ENCODE peak calls at places on chromosome 4, in seven cellular contexts. Z is Calu3; A is adrenal gland; D is stimulated activated naive CD4-positive, alpha-beta T cell; F is BJ; P is stimulated activated CD4-positive, alpha-beta T cell treated with anti-CD3 and anti-CD28 coated beads, Interleukin-12 subunit alpha, Interleukin-12 subunit beta, amount 100 ng/mL, for 24 hours; L is astrocyte of the spinal cord. S is an unnamed sample.

GRCh38 chr4:146095091-146095690 is 80.3 kb upstream of the LSM6 start:
- DNase-seq in Z (peak), A (peak), D (no peak), F (no peak), P (peak), L (peak), S (no peak)

GRCh38 chr4:28256295-28256694 is 1395.7 kb downstream of the STIM2 start:
- DNase-seq in Z (no peak), A (no peak), D (no peak), F (no peak), P (no peak), L (no peak), S (no peak)

GRCh38 chr4:77500801-77501200 is 104.8 kb upstream of the CXCL13 start:
- DNase-seq in Z (no peak), A (no peak), D (no peak), F (no peak), P (no peak), L (peak), S (no peak)

GRCh38 chr4:143437937-143438336 is 75.6 kb upstream of the SMARCA5 start:
- DNase-seq in Z (no peak), A (no peak), D (no peak), F (no peak), P (no peak), L (no peak), S (no peak)

GRCh38 chr4:155173371-155173770 is 35.1 kb upstream of the NPY2R start:
- DNase-seq in Z (no peak), A (no peak), D (no peak), F (no peak), P (no peak), L (peak), S (no peak)

GRCh38 chr4:155762351-155762750 is 3.5 kb downstream of the GUCY1B1 start:
- DNase-seq in Z (no peak), A (no peak), D (no peak), F (no peak), P (no peak), L (no peak), S (no peak)

GRCh38 chr4:96649536-96649935 is 809.6 kb downstream of the PDHA2 start:
- DNase-seq in Z (peak), A (no peak), D (no peak), F (no peak), P (no peak), L (peak), S (no peak)

GRCh38 chr4:188030401-188030800 is 34.8 kb downstream of the ZFP42 start:
- DNase-seq in Z (no peak), A (no peak), D (no peak), F (no peak), P (no peak), L (no peak), S (no peak)

GRCh38 chr4:22356996-22357596 is 158.8 kb downstream of the ADGRA3 start:
- DNase-seq in Z (no peak), A (no peak), D (no peak), F (no peak), P (no peak), L (peak), S (no peak)

GRCh38 chr4:42453612-42454011 is 56.3 kb downstream of the SHISA3 start:
- DNase-seq in Z (no peak), A (no peak), D (no peak), F (no peak), P (no peak), L (no peak), S (no peak)

GRCh38 chr4:185680617-185681016 is 131.4 kb downstream of the SORBS2 start:
- DNase-seq in Z (no peak), A (no peak), D (no peak), F (no peak), P (no peak), L (no peak), S (no peak)

GRCh38 chr4:16767251-16767650 is 131.2 kb downstream of the LDB2 start:
- DNase-seq in Z (no peak), A (no peak), D (no peak), F (no peak), P (no peak), L (no peak), S (no peak)

GRCh38 chr4:8322794-8323704 is 53.5 kb downstream of the HTRA3 start:
- DNase-seq in Z (no peak), A (no peak), D (no peak), F (no peak), P (no peak), L (no peak), S (no peak)

GRCh38 chr4:43456383-43456782 is 563.9 kb downstream of the GRXCR1 start:
- DNase-seq in Z (no peak), A (no peak), D (no peak), F (peak), P (no peak), L (peak), S (no peak)

GRCh38 chr4:41881931-41882621 is 53.2 kb upstream of the TMEM33 start:
- DNase-seq in Z (no peak), A (no peak), D (no peak), F (no peak), P (no peak), L (no peak), S (no peak)

GRCh38 chr4:145937990-145938611 is 522 bp downstream of the ZNF827 start:
- DNase-seq in Z (no peak), A (peak), D (peak), F (no peak), P (no peak), L (peak), S (no peak)

GRCh38 chr4:142405021-142405991 is 440.8 kb downstream of the INPP4B start:
- DNase-seq in Z (peak), A (peak), D (peak), F (peak), P (peak), L (peak), S (peak)

GRCh38 chr4:173001571-173001970 is 167.0 kb upstream of the GALNT7 start:
- DNase-seq in Z (no peak), A (no peak), D (no peak), F (no peak), P (no peak), L (peak), S (no peak)

GRCh38 chr4:148415500-148415899 is 26.7 kb downstream of the NR3C2 start:
- DNase-seq in Z (no peak), A (no peak), D (no peak), F (no peak), P (no peak), L (peak), S (no peak)

S was measured in activated CD4-positive, CD25-positive, alpha-beta regulatory T cell treated with anti-CD3 and anti-CD28 coated beads, Interleukin-2, amount 50 U/mL, for 16 hours.